ENCODE peak calls at places on chromosomes 1 and 21, in five cellular contexts. E is colonic mucosa, A is fibroblast of lung, G is body of pancreas, U is heart right ventricle. O is an unnamed sample.

GRCh38 chr1:179939941-179940340 is 14.7 kb upstream of the CEP350 start:
- DNase-seq in E (no peak), A (no peak), G (no peak), U (no peak), O (no peak)

GRCh38 chr1:182633657-182634281 is 29.6 kb upstream of the RGS16 start:
- DNase-seq in E (no peak), A (no peak), G (no peak), U (no peak), O (no peak)

GRCh38 chr21:30829659-30830058 is at the start of gene KRTAP7-1:
- DNase-seq in E (no peak), A (no peak), G (no peak), U (no peak), O (no peak)

GRCh38 chr1:71770121-71770520 is 512.2 kb downstream of the NEGR1 start:
- DNase-seq in E (no peak), A (peak; percentile 93), G (no peak), U (no peak), O (no peak)

GRCh38 chr1:171743014-171743870 is 1.4 kb upstream of the VAMP4 start:
- DNase-seq in E (peak; percentile 30), A (peak; percentile 88), G (no peak), U (no peak), O (no peak)

GRCh38 chr1:19229828-19230325 is 19.8 kb upstream of the UBR4 start:
- DNase-seq in E (no peak), A (no peak), G (no peak), U (no peak), O (no peak)

GRCh38 chr1:233113009-233113712 is 162.8 kb downstream of the NTPCR start:
- DNase-seq in E (peak; percentile 52), A (peak; percentile 100), G (peak; percentile 16), U (peak; percentile 70), O (peak; percentile 10)

GRCh38 chr1:186541003-186541402 is 80.1 kb upstream of the PDC start:
- DNase-seq in E (no peak), A (no peak), G (no peak), U (no peak), O (no peak)

GRCh38 chr1:224502459-224503160 is 68.0 kb upstream of the WDR26 start:
- DNase-seq in E (peak; percentile 75), A (no peak), G (peak; percentile 63), U (no peak), O (no peak)

GRCh38 chr1:173222149-173223030 is 15.3 kb upstream of the TNFSF4 start:
- DNase-seq in E (no peak), A (no peak), G (no peak), U (no peak), O (no peak)

GRCh38 chr1:32240140-32240951 is 6.7 kb upstream of the FAM167B start:
- DNase-seq in E (peak; percentile 91), A (peak; percentile 58), G (peak; percentile 90), U (peak; percentile 68), O (no peak)

GRCh38 chr1:116472431-116472961 is 98.3 kb downstream of the CD58 start:
- DNase-seq in E (peak; percentile 63), A (peak; percentile 42), G (no peak), U (no peak), O (no peak)

GRCh38 chr1:10704383-10704882 is 92.0 kb downstream of the CASZ1 start:
- DNase-seq in E (no peak), A (peak; percentile 7), G (no peak), U (no peak), O (no peak)

GRCh38 chr1:37825508-37825907 is 17.5 kb upstream of the YRDC start:
- DNase-seq in E (no peak), A (no peak), G (no peak), U (no peak), O (no peak)

GRCh38 chr1:46810596-46810995 is 11.8 kb downstream of the CYP4B1 start:
- DNase-seq in E (no peak), A (no peak), G (no peak), U (no peak), O (no peak)

GRCh38 chr1:162444903-162445302 is 33.0 kb upstream of the SH2D1B start:
- DNase-seq in E (no peak), A (no peak), G (no peak), U (no peak), O (no peak)
- H3K4me3 ChIP-seq in E (no peak overlapping the region), A (no peak overlapping the region), G (no peak overlapping the region), U (no peak overlapping the region), O (no peak overlapping the region)

DNA sequence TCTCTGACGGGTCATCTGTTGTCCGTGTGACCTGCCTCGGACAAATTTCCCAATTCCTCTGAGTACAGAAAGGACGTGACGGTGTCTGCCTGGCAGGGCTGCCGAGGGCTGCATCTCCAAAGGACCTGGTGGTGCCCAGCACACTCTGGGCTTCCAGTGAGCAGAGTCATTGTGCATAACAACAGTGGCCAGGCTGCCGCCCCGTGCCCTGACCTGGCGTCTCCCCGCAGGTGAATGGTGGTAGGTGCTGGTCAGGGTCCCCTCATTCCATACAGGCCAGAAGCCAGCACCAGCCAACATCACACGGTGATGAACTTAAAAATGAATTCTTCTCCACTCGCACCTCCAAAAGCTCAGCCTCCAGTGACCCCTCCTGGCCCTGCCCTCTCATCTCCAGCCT is 28.2 kb downstream of the PRDM16 start:
- DNase-seq in E (no peak), A (no peak), G (no peak), U (no peak), O (no peak)
- TF ChIP-seq CTCF in E (no peak), A (no peak), G (no peak), U (no peak), O (no peak)

GRCh38 chr1:225653463-225654276 is 747 bp upstream of the ENAH start:
- DNase-seq in E (peak; percentile 72), A (peak; percentile 82), G (peak; percentile 73), U (peak; percentile 73), O (no peak)
- H3K4me1 ChIP-seq in E (no peaks in the 10 kb centered on the region), A (peaks cover 21% of the 10 kb centered on the region), G (peaks cover 33% of the 10 kb centered on the region), U (no peaks in the 10 kb centered on the region), O (peaks cover 74% of the 10 kb centered on the region)

GRCh38 chr1:201113451-201114244 is 1.4 kb upstream of the CACNA1S start:
- DNase-seq in E (no peak), A (no peak), G (no peak), U (no peak), O (no peak)
- H3K4me3 ChIP-seq in E (peak overlapping the region; percentile 51), A (peak overlapping the region; percentile 60), G (no peak overlapping the region), U (peak overlapping the region; percentile 41), O (peak overlapping the region; percentile 60)

GRCh38 chr1:34362949-34363348 is 186.2 kb downstream of the C1orf94 start:
- DNase-seq in E (no peak), A (no peak), G (no peak), U (no peak), O (no peak)

GRCh38 chr1:34366875-34367624 is 190.3 kb downstream of the C1orf94 start:
- DNase-seq in E (no peak), A (no peak), G (no peak), U (no peak), O (no peak)

GRCh38 chr1:34365295-34365694 is 188.6 kb downstream of the C1orf94 start:
- DNase-seq in E (no peak), A (no peak), G (no peak), U (no peak), O (no peak)

GRCh38 chr1:34361781-34362357 is 185.2 kb downstream of the C1orf94 start:
- DNase-seq in E (no peak), A (no peak), G (no peak), U (no peak), O (no peak)

GRCh38 chr1:34364376-34364775 is 187.7 kb downstream of the C1orf94 start:
- DNase-seq in E (no peak), A (no peak), G (no peak), U (no peak), O (no peak)
- TF ChIP-seq CTCF in E (no peak), A (no peak), G (no peak), U (no peak), O (no peak)

GRCh38 chr1:84617349-84617748 is 43.1 kb upstream of the CTBS start:
- DNase-seq in E (no peak), A (no peak), G (no peak), U (no peak), O (no peak)
- H3K4me1 ChIP-seq in E (no peaks in the 10 kb centered on the region), A (no peaks in the 10 kb centered on the region), G (peaks cover 12% of the 10 kb centered on the region), U (no peaks in the 10 kb centered on the region), O (peaks cover 4% of the 10 kb centered on the region)

O was measured in esophagus squamous epithelium.